ENCODE peak calls at places on chromosomes 7 and 10, in ten cellular contexts. W, E, Z, H, V, Q, B, O, L and I are unnamed samples.

GRCh38 chr7:114087674-114088539 is 169.1 kb upstream of the PPP1R3A start:
- DNase-seq in Q (no peak), E (no peak), L (no peak), O (no peak), W (peak), Z (peak), H (no peak), V (peak), B (peak), I (no peak)

GRCh38 chr7:91082854-91083495 is 181.3 kb upstream of the FZD1 start:
- DNase-seq in O (no peak), E (no peak), V (peak), W (no peak), Z (peak), Q (no peak), B (no peak), H (no peak), L (peak), I (peak)

GRCh38 chr7:102210787-102211186 is 75.9 kb upstream of the SH2B2 start:
- DNase-seq in V (no peak), Q (no peak), W (no peak), L (no peak), E (no peak), B (no peak), Z (no peak), H (no peak), O (no peak), I (no peak)

GRCh38 chr7:55618913-55619312 is 46.6 kb upstream of the VOPP1 start:
- DNase-seq in Q (no peak), V (no peak), Z (no peak), L (no peak), O (no peak), E (no peak), W (no peak), B (no peak), H (no peak), I (no peak)

GRCh38 chr10:4344544-4344994 is 481.4 kb upstream of the AKR1E2 start:
- DNase-seq in E (peak), O (peak), V (peak), L (peak), Q (peak), B (no peak), W (no peak), Z (peak), H (peak), I (peak)

GRCh38 chr10:72340510-72340895 is 14.2 kb downstream of the DNAJB12 start:
- DNase-seq in O (no peak), H (no peak), L (peak), Z (peak), W (peak), V (peak), B (peak), E (peak), Q (no peak), I (peak)

GRCh38 chr7:31203551-31203950 is 137.0 kb downstream of the NEUROD6 start:
- DNase-seq in Z (no peak), Q (no peak), V (no peak), O (no peak), H (no peak), E (no peak), W (no peak), L (no peak), B (no peak), I (no peak)

GRCh38 chr10:79295593-79295992 is 51.7 kb upstream of the PPIF start:
- DNase-seq in Q (peak), Z (no peak), E (no peak), L (no peak), W (no peak), B (no peak), O (no peak), H (no peak), V (no peak), I (peak)

GRCh38 chr7:132866551-132866950 is 215.3 kb downstream of the CHCHD3 start:
- DNase-seq in W (no peak), H (no peak), V (no peak), E (no peak), O (no peak), Q (no peak), B (no peak), L (no peak), Z (no peak), I (no peak)

GRCh38 chr7:18426564-18427226 is 68.9 kb upstream of the HDAC9 start:
- DNase-seq in Q (peak), Z (peak), W (no peak), B (no peak), L (peak), E (no peak), O (no peak), H (no peak), V (peak), I (peak)

GRCh38 chr7:80681272-80681885 is 42.9 kb downstream of the CD36 start:
- DNase-seq in H (no peak), B (peak), W (no peak), E (no peak), V (peak), Q (peak), Z (peak), O (no peak), L (peak), I (peak)

GRCh38 chr7:109402107-109402506 is 832.4 kb downstream of the DNAJB9 start:
- DNase-seq in E (no peak), V (no peak), H (no peak), L (no peak), B (no peak), W (no peak), Z (no peak), Q (no peak), O (no peak), I (no peak)

GRCh38 chr7:28433604-28434254 is 21.4 kb downstream of the CREB5 start:
- DNase-seq in L (peak), B (peak), O (no peak), H (no peak), V (no peak), Z (peak), E (no peak), W (no peak), Q (no peak), I (peak)

GRCh38 chr7:75658369-75658768 is 80.4 kb downstream of the HIP1 start:
- DNase-seq in W (no peak), V (peak), O (no peak), L (no peak), Q (no peak), H (no peak), Z (no peak), E (no peak), B (no peak), I (peak)

GRCh38 chr10:15419279-15419874 is 48.3 kb upstream of the FAM171A1 start:
- DNase-seq in W (no peak), Q (peak), O (no peak), E (no peak), B (peak), Z (peak), V (peak), L (peak), H (no peak), I (peak)

GRCh38 chr10:107415446-107415845 is 250.9 kb upstream of the SORCS1 start:
- DNase-seq in H (no peak), O (no peak), V (no peak), Q (no peak), E (no peak), W (no peak), B (peak), Z (no peak), L (no peak), I (no peak)

GRCh38 chr10:107413971-107414370 is 249.5 kb upstream of the SORCS1 start:
- DNase-seq in Z (no peak), B (no peak), L (no peak), H (no peak), V (no peak), E (no peak), Q (no peak), W (no peak), O (no peak), I (no peak)

GRCh38 chr10:107409517-107409916 is 245.0 kb upstream of the SORCS1 start:
- DNase-seq in O (peak), B (peak), Z (peak), E (no peak), L (peak), Q (peak), H (no peak), V (peak), W (no peak), I (peak)
- TF ChIP-seq CTCF in O (peak), B (peak), Z (no peak), E (peak), L (peak), Q (peak), H (no peak), V (peak), W (peak), I (peak)

DNA sequence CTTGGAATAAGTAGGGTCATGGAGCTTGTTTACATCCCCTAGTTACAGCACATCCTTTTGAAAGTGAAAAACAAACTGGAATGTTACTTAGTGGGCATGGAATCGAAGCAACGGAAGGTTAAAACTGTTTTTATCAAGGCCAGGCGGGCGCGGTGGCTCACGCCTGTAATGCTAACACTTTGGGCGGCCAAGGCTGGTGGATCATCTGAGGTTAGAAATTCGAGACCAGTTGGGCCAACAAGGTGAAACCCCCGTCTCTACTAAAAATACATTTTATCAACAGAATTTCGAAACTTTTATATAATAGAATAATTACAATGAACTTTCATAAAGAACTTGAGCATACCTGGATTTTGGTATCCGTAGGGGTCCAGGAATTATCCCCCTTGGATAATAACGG is 1.1 kb upstream of the TMED4 start:
- DNase-seq in V (no peak), O (no peak), L (no peak), W (no peak), E (no peak), B (no peak), H (no peak), Z (no peak), Q (no peak), I (no peak)
- H3K4me3 ChIP-seq in V (peak), O (peak), L (peak), W (no peak), E (peak), B (no peak), H (peak), Z (peak), Q (peak), I (peak)

DNA sequence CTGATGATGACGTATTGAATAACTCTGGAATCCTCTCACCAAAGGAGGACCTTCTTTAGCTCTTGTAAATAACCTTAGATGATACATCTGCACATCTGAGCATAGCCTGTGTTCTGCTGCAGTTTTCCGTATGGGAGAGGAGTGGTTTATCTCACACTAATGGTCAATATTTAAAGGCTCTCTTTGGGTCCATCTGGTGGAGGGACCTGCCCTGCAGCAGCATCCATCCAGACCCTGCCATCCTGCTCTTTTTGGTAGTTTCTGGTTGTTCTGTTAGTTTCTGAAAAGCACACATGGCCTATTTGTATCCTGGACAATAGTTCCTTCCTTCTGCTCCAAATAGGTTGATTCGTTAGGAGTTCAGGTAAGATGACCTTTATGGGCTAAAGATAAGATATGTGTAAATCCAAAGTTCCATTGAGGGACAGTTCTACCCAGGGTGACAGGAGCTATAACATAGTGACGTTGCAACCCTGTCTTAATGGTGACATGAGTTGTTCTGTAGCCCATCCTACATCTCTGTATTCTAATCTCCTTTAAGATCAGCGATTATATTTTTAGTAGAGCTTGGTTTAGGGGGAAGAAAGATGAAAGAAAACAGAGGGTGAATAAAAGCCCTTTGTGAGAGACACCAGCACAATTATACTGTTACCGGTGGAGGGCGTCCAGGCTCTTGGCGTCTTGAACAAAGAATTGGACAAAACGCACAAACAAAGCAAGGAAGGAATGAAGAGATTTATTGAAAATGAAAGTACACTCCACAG is 60.0 kb upstream of the KLF14 start:
- DNase-seq in L (peak), O (no peak), Q (peak), H (no peak), B (no peak), W (no peak), Z (peak), E (no peak), V (peak), I (peak)
- TF ChIP-seq CTCF in L (peak), O (no peak), Q (peak), H (no peak), B (no peak), W (no peak), Z (peak), E (no peak), V (peak), I (peak)

GRCh38 chr10:14024349-14025202 is 306.1 kb downstream of the FRMD4A start:
- DNase-seq in O (no peak), W (peak), B (peak), Z (no peak), Q (no peak), E (no peak), L (no peak), H (no peak), V (no peak), I (no peak)

GRCh38 chr10:14025283-14025682 is 305.4 kb downstream of the FRMD4A start:
- DNase-seq in L (no peak), H (no peak), Z (no peak), E (no peak), Q (no peak), W (no peak), V (no peak), O (no peak), B (no peak), I (no peak)

GRCh38 chr10:14022052-14022451 is 308.7 kb downstream of the FRMD4A start:
- DNase-seq in E (no peak), Z (no peak), V (no peak), B (no peak), O (no peak), H (no peak), L (no peak), W (no peak), Q (no peak), I (no peak)

GRCh38 chr10:14022954-14023353 is 307.8 kb downstream of the FRMD4A start:
- DNase-seq in V (no peak), E (no peak), Z (peak), B (no peak), L (peak), H (no peak), W (no peak), Q (no peak), O (no peak), I (peak)

GRCh38 chr10:14023612-14024348 is 306.9 kb downstream of the FRMD4A start:
- DNase-seq in L (no peak), H (no peak), V (no peak), W (no peak), Z (no peak), Q (no peak), E (no peak), O (no peak), B (no peak), I (no peak)
- H3K4me3 ChIP-seq in L (no peak), H (peak), V (no peak), W (no peak), Z (no peak), Q (no peak), E (peak), O (no peak), B (no peak), I (no peak)